ENCODE peak calls at places on chromosomes 3 and 15, in five cellular contexts. S is suprapubic skin; X is psoas muscle; K is uterus; A is CD4-positive, alpha-beta memory T cell. U is an unnamed sample.

GRCh38 chr15:69723404-69724097 is 270.9 kb downstream of the RPLP1 start:
- DNase-seq in S (no peak), X (peak; percentile 32), K (no peak), A (no peak), U (no peak)

GRCh38 chr15:38084289-38084688 is 149.8 kb downstream of the TMCO5A start:
- DNase-seq in S (no peak), X (no peak), K (no peak), A (no peak), U (no peak)

GRCh38 chr3:173770796-173771573 is 373.4 kb downstream of the NLGN1 start:
- DNase-seq in S (no peak), X (no peak), K (no peak), A (no peak), U (no peak)

GRCh38 chr3:33732394-33732793 is 14.3 kb upstream of the CLASP2 start:
- DNase-seq in S (no peak), X (no peak), K (no peak), A (no peak), U (no peak)

GRCh38 chr3:141011511-141012262 is 39.5 kb upstream of the SPSB4 start:
- DNase-seq in S (peak; percentile 83), X (peak; percentile 82), K (peak; percentile 63), A (peak; percentile 56), U (peak; percentile 55)

GRCh38 chr3:115825046-115825445 is 201.7 kb downstream of the GAP43 start:
- DNase-seq in S (no peak), X (no peak), K (no peak), A (no peak), U (no peak)

GRCh38 chr15:42611532-42611931 is 36.1 kb downstream of the STARD9 start:
- DNase-seq in S (no peak), X (no peak), K (no peak), A (no peak), U (no peak)

GRCh38 chr3:78668302-78668701 is 1099.5 kb downstream of the ROBO1 start:
- DNase-seq in S (no peak), X (no peak), K (no peak), A (no peak), U (no peak)

GRCh38 chr3:128326051-128326823 is 140.5 kb downstream of the DNAJB8 start:
- DNase-seq in S (no peak), X (no peak), K (no peak), A (no peak), U (no peak)

DNA sequence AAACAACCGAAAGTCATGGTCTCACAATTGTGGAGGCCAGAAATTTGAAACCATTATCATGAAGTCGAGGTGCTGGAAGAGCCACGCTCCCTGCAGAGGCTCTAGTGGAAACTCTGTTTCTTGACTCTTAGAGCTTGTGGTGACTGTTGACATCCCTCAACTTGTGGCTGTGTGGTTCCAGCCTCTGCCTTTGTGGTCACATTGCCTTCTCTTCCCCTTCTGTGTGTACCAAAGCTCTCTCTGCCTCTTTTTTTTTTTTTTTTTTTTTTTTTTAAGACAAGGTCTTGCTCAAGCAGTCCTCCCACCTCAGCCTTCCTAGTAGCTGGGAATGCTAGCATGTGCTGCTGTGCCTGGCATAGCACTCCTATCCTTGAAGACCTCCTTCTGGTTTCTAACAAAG is 48.7 kb upstream of the CRTC3 start:
- DNase-seq in S (no peak), X (no peak), K (no peak), A (peak; percentile 31), U (no peak)
- H3K27ac ChIP-seq in S (no peak overlapping the region), X (no peak overlapping the region), K (peak overlapping the region; percentile 63), A (no peak overlapping the region), U (no peak overlapping the region)

DNA sequence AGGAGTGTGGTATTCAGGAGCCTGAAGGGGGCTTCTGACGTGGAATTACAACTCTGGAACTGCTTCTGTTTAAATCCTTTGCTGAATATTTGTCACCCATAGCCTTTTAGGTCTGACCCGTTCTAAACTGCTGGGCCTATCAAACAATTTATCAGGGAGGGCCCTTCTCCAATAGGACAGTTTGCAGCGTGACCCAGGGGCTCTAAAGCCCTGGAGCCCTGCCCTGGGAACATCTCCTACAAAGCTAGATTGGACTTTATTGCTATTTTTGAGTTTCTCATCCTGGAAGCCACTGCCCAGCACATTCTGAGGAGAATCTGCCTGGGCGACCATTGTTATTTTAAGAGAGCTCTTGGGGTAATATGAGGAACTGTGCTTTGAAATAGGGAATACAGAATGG is 35.5 kb downstream of the KLF13 start:
- DNase-seq in S (no peak), X (no peak), K (no peak), A (no peak), U (no peak)
- H3K4me1 ChIP-seq in S (peaks cover 99% of the 10 kb centered on the region), X (peaks cover 92% of the 10 kb centered on the region), K (no peaks in the 10 kb centered on the region), A (peaks cover 99% of the 10 kb centered on the region), U (peaks cover 99% of the 10 kb centered on the region)

GRCh38 chr15:62850318-62850717 is 192.2 kb upstream of the TPM1 start:
- DNase-seq in S (no peak), X (no peak), K (no peak), A (no peak), U (no peak)
- H3K27ac ChIP-seq in S (no peak overlapping the region), X (no peak overlapping the region), K (no peak overlapping the region), A (no peak overlapping the region), U (no peak overlapping the region)

GRCh38 chr15:63373330-63373729 is 8.3 kb downstream of the CA12 start:
- DNase-seq in S (no peak), X (no peak), K (no peak), A (no peak), U (no peak)
- H3K4me1 ChIP-seq in S (peaks cover 72% of the 10 kb centered on the region), X (peaks cover 11% of the 10 kb centered on the region), K (peaks cover 7% of the 10 kb centered on the region), A (no peaks in the 10 kb centered on the region), U (no peaks in the 10 kb centered on the region)

GRCh38 chr15:89837830-89838178 is 23.2 kb upstream of the ANPEP start:
- DNase-seq in S (no peak), X (no peak), K (no peak), A (no peak), U (no peak)
- H3K27ac ChIP-seq in S (peak overlapping the region; percentile 96), X (peak overlapping the region; percentile 87), K (peak overlapping the region; percentile 39), A (no peak overlapping the region), U (no peak overlapping the region)